ENCODE peak calls at places on chromosomes 5 and 9, in ten cellular contexts. M is fibroblast of mammary gland, W is RWPE1, O is heart right ventricle, J is PC-3, T is fibroblast of pulmonary artery, R is astrocyte of the spinal cord, E is AG10803, N is IMR-90, I is Calu3. K is an unnamed sample.
A peak's percentile ranks its signal among the peaks of the same experiment; 100 is the strongest.

GRCh38 chr9:136858844-136859757 is 7.0 kb downstream of the MAMDC4 start:
- DNase-seq in M (peak; percentile 29), W (peak; percentile 53), O (peak; percentile 53), J (peak; percentile 36), T (peak; percentile 50), R (peak; percentile 41), E (peak; percentile 57), N (peak; percentile 51), I (peak; percentile 51), K (peak; percentile 77)

GRCh38 chr5:109482748-109483147 is 73.0 kb upstream of the PJA2 start:
- DNase-seq in M (no peak), W (no peak), O (no peak), J (no peak), T (no peak), R (no peak), E (no peak), N (no peak), I (no peak), K (no peak)

GRCh38 chr5:158456756-158457155 is 597.8 kb upstream of the CLINT1 start:
- DNase-seq in M (peak; percentile 98), W (peak; percentile 71), O (no peak), J (peak; percentile 71), T (peak; percentile 74), R (peak; percentile 91), E (peak; percentile 90), N (peak; percentile 94), I (no peak), K (peak; percentile 77)

GRCh38 chr5:27015758-27016157 is 22.6 kb downstream of the CDH9 start:
- DNase-seq in M (no peak), W (peak; percentile 13), O (no peak), J (peak; percentile 47), T (no peak), R (no peak), E (no peak), N (no peak), I (no peak), K (no peak)

GRCh38 chr9:107833295-107833694 is 343.7 kb upstream of the KLF4 start:
- DNase-seq in M (peak; percentile 50), W (no peak), O (no peak), J (no peak), T (no peak), R (no peak), E (peak; percentile 66), N (peak; percentile 5), I (no peak), K (no peak)

GRCh38 chr5:160159991-160160826 is 41.0 kb upstream of the PWWP2A start:
- DNase-seq in M (no peak), W (no peak), O (no peak), J (no peak), T (no peak), R (peak; percentile 76), E (no peak), N (peak; percentile 19), I (no peak), K (no peak)

GRCh38 chr5:117624226-117624625 is 1049.6 kb upstream of the SEMA6A start:
- DNase-seq in M (no peak), W (no peak), O (no peak), J (no peak), T (no peak), R (no peak), E (no peak), N (no peak), I (no peak), K (no peak)

GRCh38 chr9:83013867-83014605 is 48.9 kb downstream of the RASEF start:
- DNase-seq in M (peak; percentile 62), W (no peak), O (no peak), J (peak; percentile 11), T (no peak), R (peak; percentile 80), E (peak; percentile 68), N (peak; percentile 90), I (no peak), K (no peak)

GRCh38 chr9:83032065-83032625 is 30.8 kb downstream of the RASEF start:
- DNase-seq in M (no peak), W (peak; percentile 14), O (no peak), J (peak; percentile 53), T (no peak), R (no peak), E (no peak), N (no peak), I (peak; percentile 44), K (peak; percentile 54)

GRCh38 chr5:81856948-81857928 is 106.3 kb upstream of the SSBP2 start:
- DNase-seq in M (no peak), W (no peak), O (peak; percentile 87), J (peak; percentile 57), T (peak; percentile 21), R (peak; percentile 15), E (no peak), N (no peak), I (peak; percentile 86), K (peak; percentile 93)

GRCh38 chr5:67146574-67146973 is 50.0 kb downstream of the CD180 start:
- DNase-seq in M (peak; percentile 32), W (no peak), O (no peak), J (no peak), T (peak; percentile 45), R (no peak), E (peak; percentile 29), N (peak; percentile 47), I (no peak), K (no peak)

GRCh38 chr5:61732796-61733195 is 400.7 kb downstream of the ZSWIM6 start:
- DNase-seq in M (no peak), W (no peak), O (no peak), J (no peak), T (no peak), R (no peak), E (no peak), N (no peak), I (no peak), K (no peak)

GRCh38 chr5:11046160-11046559 is 285.1 kb upstream of the DAP start:
- DNase-seq in M (peak; percentile 6), W (no peak), O (no peak), J (peak; percentile 30), T (no peak), R (no peak), E (peak; percentile 11), N (peak; percentile 18), I (no peak), K (no peak)

GRCh38 chr5:11047625-11048024 is 286.6 kb upstream of the DAP start:
- DNase-seq in M (no peak), W (no peak), O (no peak), J (no peak), T (no peak), R (no peak), E (no peak), N (no peak), I (no peak), K (no peak)

GRCh38 chr5:11047051-11047450 is 286.0 kb upstream of the DAP start:
- DNase-seq in M (no peak), W (no peak), O (no peak), J (peak; percentile 70), T (no peak), R (no peak), E (no peak), N (no peak), I (peak; percentile 11), K (peak; percentile 21)

GRCh38 chr5:11050596-11051304 is 289.7 kb upstream of the DAP start:
- DNase-seq in M (peak; percentile 40), W (no peak), O (no peak), J (peak; percentile 92), T (no peak), R (no peak), E (peak; percentile 3), N (peak; percentile 2), I (no peak), K (peak; percentile 63)

DNA sequence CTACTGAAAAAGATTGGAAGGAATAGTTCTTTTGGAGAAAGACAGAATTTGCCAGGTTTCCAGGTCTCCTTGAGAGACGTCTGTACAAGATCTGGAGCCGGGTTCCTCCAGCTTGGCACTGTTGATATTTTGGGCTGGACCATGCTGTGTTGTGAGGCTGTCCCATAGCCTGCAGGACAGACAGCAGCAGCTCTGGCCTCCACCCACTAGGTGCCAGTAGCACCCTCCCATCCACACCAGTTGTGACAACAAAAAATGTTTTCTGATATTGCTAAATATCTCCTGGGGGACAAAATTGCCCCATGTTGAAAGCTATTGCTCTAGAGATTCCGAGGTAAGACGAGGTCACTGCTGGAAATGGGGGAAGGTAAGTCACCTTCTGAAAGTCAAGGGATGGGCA is 287.7 kb upstream of the DAP start:
- DNase-seq in M (no peak), W (no peak), O (no peak), J (peak; percentile 64), T (no peak), R (no peak), E (no peak), N (no peak), I (peak; percentile 45), K (no peak)
- TF ChIP-seq CTCF in M (peak; percentile 9), W (no peak), O (no peak), J (peak; percentile 80), T (no peak), R (no peak), E (no peak), N (no peak), I (no peak), K (no peak)

GRCh38 chr5:77129386-77129785 is 42.3 kb upstream of the ZBED3 start:
- DNase-seq in M (peak; percentile 39), W (peak; percentile 32), O (no peak), J (peak; percentile 54), T (peak; percentile 33), R (peak; percentile 34), E (peak; percentile 4), N (peak; percentile 13), I (peak; percentile 57), K (peak; percentile 44)
- TF ChIP-seq CTCF in M (peak; percentile 43), W (peak; percentile 25), O (peak; percentile 44), J (peak; percentile 67), T (peak; percentile 42), R (peak; percentile 62), E (peak; percentile 40), N (peak; percentile 40), I (peak; percentile 47), K (peak; percentile 33)

GRCh38 chr9:76718166-76718565 is 46.1 kb upstream of the PCA3 start:
- DNase-seq in M (no peak), W (no peak), O (no peak), J (no peak), T (no peak), R (no peak), E (no peak), N (no peak), I (no peak), K (no peak)
- TF ChIP-seq CTCF in M (peak; percentile 8), W (no peak), O (no peak), J (no peak), T (no peak), R (no peak), E (no peak), N (no peak), I (no peak), K (no peak)

GRCh38 chr5:53438486-53439472 is 41.6 kb upstream of the FST start:
- DNase-seq in M (peak; percentile 48), W (peak; percentile 63), O (no peak), J (peak; percentile 79), T (peak; percentile 40), R (peak; percentile 32), E (peak; percentile 87), N (peak; percentile 66), I (no peak), K (peak; percentile 20)
- TF ChIP-seq CTCF in M (no peak), W (no peak), O (no peak), J (no peak), T (no peak), R (no peak), E (no peak), N (peak; percentile 4), I (no peak), K (no peak)

K was measured in MCF 10A.